ENCODE peak calls at places on chromosomes 3 and 15, in four cellular contexts. M, V, X and A are unnamed samples.

GRCh38 chr3:116474356-116475200 is 29.3 kb upstream of the LSAMP start:
- DNase-seq in M (no peak), V (no peak), X (no peak), A (no peak)

GRCh38 chr3:80785475-80785874 is 976.0 kb downstream of the GBE1 start:
- DNase-seq in M (no peak), V (no peak), X (no peak), A (no peak)

GRCh38 chr3:132079150-132079549 is 44.3 kb upstream of the CPNE4 start:
- DNase-seq in M (no peak), V (no peak), X (peak), A (peak)

GRCh38 chr3:60434945-60435344 is 816.3 kb downstream of the FHIT start:
- DNase-seq in M (no peak), V (no peak), X (no peak), A (no peak)

GRCh38 chr3:96657710-96658109 is 156.7 kb upstream of the EPHA6 start:
- DNase-seq in M (no peak), V (no peak), X (no peak), A (no peak)

GRCh38 chr3:23183731-23184130 is 19.4 kb upstream of the UBE2E2 start:
- DNase-seq in M (no peak), V (no peak), X (peak), A (peak)

GRCh38 chr3:53702776-53703175 is 143.4 kb downstream of the CHDH start:
- DNase-seq in M (no peak), V (no peak), X (no peak), A (no peak)

GRCh38 chr3:5875056-5875455 is 687.5 kb downstream of the EDEM1 start:
- DNase-seq in M (no peak), V (no peak), X (no peak), A (no peak)

GRCh38 chr15:49712846-49713450 is 92.1 kb downstream of the DTWD1 start:
- DNase-seq in M (no peak), V (no peak), X (no peak), A (no peak)

GRCh38 chr15:90268415-90268814 is 2.9 kb downstream of the NGRN start:
- DNase-seq in M (no peak), V (no peak), X (no peak), A (no peak)

GRCh38 chr3:179410317-179410716 is 41.0 kb downstream of the GNB4 start:
- DNase-seq in M (no peak), V (no peak), X (no peak), A (peak)

GRCh38 chr15:99526671-99527070 is 39.1 kb upstream of the MEF2A start:
- DNase-seq in M (no peak), V (no peak), X (no peak), A (no peak)

GRCh38 chr3:10354373-10355015 is 33.6 kb upstream of the SEC13 start:
- DNase-seq in M (no peak), V (no peak), X (no peak), A (peak)

GRCh38 chr3:66200147-66200546 is 20.7 kb upstream of the SLC25A26 start:
- DNase-seq in M (no peak), V (no peak), X (no peak), A (no peak)

GRCh38 chr15:63553388-63553791 is 43.8 kb upstream of the FBXL22 start:
- DNase-seq in M (peak), V (peak), X (peak), A (peak)

GRCh38 chr3:43769471-43770425 is 79.0 kb downstream of the ABHD5 start:
- DNase-seq in M (peak), V (peak), X (peak), A (peak)

GRCh38 chr3:56796996-56797395 is 4.8 kb downstream of the ARHGEF3 start:
- DNase-seq in M (no peak), V (no peak), X (no peak), A (no peak)

GRCh38 chr15:101411085-101411484 is 78.4 kb downstream of the PCSK6 start:
- DNase-seq in M (no peak), V (no peak), X (no peak), A (no peak)

GRCh38 chr15:68354923-68355322 is 77.0 kb downstream of the ITGA11 start:
- DNase-seq in M (peak), V (no peak), X (peak), A (peak)

GRCh38 chr3:155323063-155323666 is 29.7 kb upstream of the STRIT1 start:
- DNase-seq in M (peak), V (no peak), X (peak), A (peak)

GRCh38 chr3:20405731-20406130 is 219.7 kb upstream of the SGO1 start:
- DNase-seq in M (peak), V (no peak), X (peak), A (peak)

GRCh38 chr3:140715035-140715434 is 37.2 kb downstream of the TRIM42 start:
- DNase-seq in M (no peak), V (no peak), X (no peak), A (no peak)

GRCh38 chr15:80934761-80935221 is 54.8 kb downstream of the MESD start:
- DNase-seq in M (peak), V (no peak), X (peak), A (no peak)

GRCh38 chr15:94125698-94126097 is 105.7 kb upstream of the MCTP2 start:
- DNase-seq in M (no peak), V (no peak), X (no peak), A (no peak)
- H3K4me3 ChIP-seq in M (no peak), V (no peak), X (no peak), A (no peak)

DNA sequence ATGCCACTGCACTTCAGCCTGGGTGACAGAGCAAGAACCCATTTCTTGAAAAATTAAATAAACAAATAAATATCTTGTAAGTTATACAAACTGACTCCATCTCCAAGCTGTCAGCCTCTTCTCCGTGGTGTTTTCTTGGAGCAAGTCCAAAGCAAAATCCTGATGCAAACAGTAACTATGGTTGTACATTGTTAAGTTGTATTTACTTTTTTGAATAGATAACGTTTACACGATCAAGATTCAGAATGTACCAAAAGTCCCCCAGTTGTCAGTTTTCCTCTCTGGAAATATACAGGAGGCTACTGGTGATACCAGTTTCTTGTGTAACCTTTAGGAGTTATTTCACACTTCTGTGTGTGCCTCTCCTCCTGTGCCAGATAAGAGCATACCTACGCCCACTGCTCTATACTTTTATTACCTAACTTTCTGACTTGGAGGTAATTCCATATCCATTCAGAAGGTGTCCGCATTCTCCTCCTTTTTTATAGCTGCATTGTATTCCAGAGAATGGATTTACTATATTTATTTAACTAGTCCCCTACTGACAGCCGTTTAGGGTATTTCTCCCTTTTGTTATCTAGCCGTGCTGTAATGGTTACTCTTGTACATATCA is 14.2 kb downstream of the CMTM7 start:
- DNase-seq in M (no peak), V (no peak), X (peak), A (no peak)
- TF ChIP-seq CTCF in M (no peak), V (no peak), X (no peak), A (no peak)

DNA sequence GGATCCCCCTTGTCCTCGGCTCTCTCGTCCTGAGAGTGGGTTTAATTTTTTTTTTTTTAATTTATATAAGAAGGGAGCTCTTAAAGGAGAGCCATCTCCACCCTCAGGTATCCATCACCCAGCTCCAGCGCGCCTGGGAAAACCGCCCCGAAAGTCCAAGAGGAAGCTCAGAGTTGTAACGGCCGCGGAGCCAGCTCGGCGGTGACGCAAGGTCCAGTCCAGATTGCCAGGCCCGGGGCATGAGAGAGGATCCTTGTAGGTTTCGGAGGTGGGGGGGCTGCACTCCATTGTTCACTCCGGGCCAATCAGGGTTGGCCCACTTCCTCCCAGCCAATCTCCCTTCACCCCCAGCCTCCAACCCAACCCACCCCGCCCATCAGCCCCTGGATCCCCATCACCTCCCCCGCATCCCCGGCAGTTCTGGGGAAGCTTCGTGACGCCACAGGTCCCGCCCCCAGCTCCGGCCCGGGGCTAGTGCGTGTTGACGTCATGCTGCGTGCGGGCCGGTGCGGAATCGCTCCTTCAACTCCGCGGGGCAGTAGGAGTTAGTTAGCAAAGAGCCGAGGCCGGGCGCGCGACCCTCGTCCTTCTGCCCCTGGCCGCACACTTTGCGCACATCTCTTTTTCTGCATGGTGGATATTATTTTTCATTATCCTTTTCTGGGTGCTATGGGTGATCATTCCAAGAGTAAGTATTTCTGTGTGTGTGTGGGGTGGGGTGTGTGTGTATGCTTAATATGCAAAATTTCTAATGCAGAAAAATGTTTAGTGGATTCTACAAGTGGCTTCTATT is at the start of gene ISL2:
- DNase-seq in M (peak), V (no peak), X (peak), A (peak)
- H3K4me3 ChIP-seq in M (peak), V (no peak), X (peak), A (peak)

GRCh38 chr15:78872155-78872971 is at the start of gene MORF4L1:
- DNase-seq in M (peak), V (peak), X (peak), A (peak)

GRCh38 chr15:78873796-78874761 is 1.4 kb downstream of the MORF4L1 start:
- DNase-seq in M (no peak), V (peak), X (no peak), A (peak)

GRCh38 chr15:78868366-78868765 is 4.3 kb upstream of the MORF4L1 start:
- DNase-seq in M (no peak), V (no peak), X (no peak), A (no peak)

GRCh38 chr15:78875107-78875914 is 2.6 kb downstream of the MORF4L1 start:
- DNase-seq in M (no peak), V (no peak), X (no peak), A (no peak)

GRCh38 chr15:78872972-78873795 is 494 bp downstream of the MORF4L1 start:
- DNase-seq in M (peak), V (peak), X (peak), A (peak)
- TF ChIP-seq CTCF in M (peak), V (peak), X (peak), A (peak)

DNA sequence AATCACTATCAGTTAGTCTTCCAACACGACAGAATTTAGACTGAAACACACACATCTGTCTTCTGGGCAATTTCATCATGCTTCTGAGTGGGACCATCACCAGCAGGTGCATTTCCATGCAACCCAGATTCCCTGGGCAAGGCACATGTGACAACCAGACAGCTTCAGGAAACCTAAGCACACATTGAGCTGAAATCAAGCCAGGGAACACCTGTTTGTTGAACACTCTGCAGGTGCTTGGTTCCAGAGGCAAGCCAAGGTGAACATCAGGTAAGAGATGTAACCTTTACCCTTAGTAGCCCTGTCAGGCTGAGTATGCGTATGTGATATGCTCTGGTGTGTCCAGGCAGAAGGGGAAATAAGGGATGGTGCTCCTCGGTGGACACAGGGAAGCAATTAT is 3.3 kb upstream of the PSMD2 start:
- DNase-seq in M (no peak), V (no peak), X (no peak), A (no peak)
- H3K4me3 ChIP-seq in M (no peak), V (no peak), X (no peak), A (no peak)